ENCODE peak calls at places on chromosomes 11 and 22, in five cellular contexts. P is adrenal gland, O is pancreas, E is cardiac muscle cell, N is right lobe of liver. L is an unnamed sample. For H3K36me3 and H3K4me1, the result is how much of the 10 kb centered on the place peaks cover.

GRCh38 chr11:61947486-61948210 is 2.5 kb upstream of the BEST1 start:
- DNase-seq in O (peak), P (peak), N (peak), E (peak), L (peak)

GRCh38 chr22:42418811-42419243 is 13.4 kb downstream of the NFAM1 start:
- DNase-seq in O (no peak), N (no peak), P (no peak), E (peak), L (no peak)

GRCh38 chr22:41237707-41238569 is 2.8 kb downstream of the CHADL start:
- DNase-seq in E (peak), O (peak), N (peak), P (peak), L (peak)

GRCh38 chr11:19087658-19088057 is 27.1 kb upstream of the MRGPRX2 start:
- DNase-seq in N (no peak), E (peak), O (no peak), P (no peak), L (no peak)

GRCh38 chr22:38947321-38948112 is 9.9 kb upstream of the APOBEC3A start:
- DNase-seq in E (no peak), O (no peak), N (no peak), P (no peak), L (no peak)

GRCh38 chr11:69040581-69041260 is 8.0 kb upstream of the TPCN2 start:
- DNase-seq in E (peak), O (no peak), N (no peak), P (no peak), L (no peak)

GRCh38 chr11:40170076-40170475 is 1289.4 kb downstream of the LRRC4C start:
- DNase-seq in O (no peak), P (no peak), N (no peak), E (no peak), L (no peak)

GRCh38 chr11:5624489-5625278 is at the start of gene TRIM34:
- DNase-seq in E (peak), O (no peak), P (peak), N (no peak), L (peak)

GRCh38 chr11:109374032-109374431 is 48.0 kb upstream of the C11orf87 start:
- DNase-seq in E (no peak), P (no peak), O (no peak), N (no peak), L (no peak)

GRCh38 chr11:66543263-66544107 is 2.4 kb downstream of the ZDHHC24 start:
- DNase-seq in E (peak), O (no peak), P (peak), N (peak), L (no peak)

GRCh38 chr11:130473795-130474377 is 25.4 kb downstream of the ADAMTS15 start:
- DNase-seq in P (no peak), O (no peak), E (no peak), N (no peak), L (no peak)

GRCh38 chr22:41619979-41620645 is 731 bp downstream of the DESI1 start:
- DNase-seq in N (peak), O (peak), P (peak), E (no peak), L (peak)

GRCh38 chr22:47605441-47605840 is 843.0 kb downstream of the TBC1D22A start:
- DNase-seq in O (no peak), P (no peak), E (no peak), N (peak), L (no peak)

GRCh38 chr22:19554834-19555404 is 30.7 kb upstream of the CLDN5 start:
- DNase-seq in P (peak), O (peak), E (peak), N (no peak), L (no peak)

GRCh38 chr11:20066013-20066782 is 94.1 kb downstream of the DBX1 start:
- DNase-seq in N (no peak), E (no peak), P (no peak), O (no peak), L (no peak)

GRCh38 chr11:66789097-66789890 is 53.9 kb upstream of the RCE1 start:
- DNase-seq in E (no peak), N (no peak), O (no peak), P (no peak), L (no peak)

GRCh38 chr22:22576244-22576988 is 17.4 kb upstream of the PRAME start:
- DNase-seq in O (peak), P (peak), E (peak), N (peak), L (no peak)

GRCh38 chr22:45975266-45976161 is 1.4 kb downstream of the WNT7B start:
- DNase-seq in E (no peak), N (no peak), P (no peak), O (peak), L (peak)

GRCh38 chr22:35547993-35548761 is 7.5 kb downstream of the RASD2 start:
- DNase-seq in O (peak), N (no peak), E (no peak), P (no peak), L (no peak)

GRCh38 chr11:106986261-106986660 is 32.0 kb downstream of the GUCY1A2 start:
- DNase-seq in N (no peak), E (peak), O (no peak), P (no peak), L (no peak)

GRCh38 chr11:120715239-120715638 is 203.7 kb downstream of the GRIK4 start:
- DNase-seq in O (no peak), E (peak), P (no peak), N (no peak), L (no peak)

GRCh38 chr22:44003776-44004460 is 20.2 kb upstream of the PARVB start:
- DNase-seq in E (no peak), O (no peak), N (no peak), P (no peak), L (no peak)

GRCh38 chr11:93123351-93123898 is 74.4 kb downstream of the SLC36A4 start:
- DNase-seq in E (peak), P (peak), N (no peak), O (peak), L (no peak)

GRCh38 chr11:69003301-69003865 is 9.7 kb downstream of the MRGPRF start:
- DNase-seq in E (no peak), N (no peak), O (no peak), P (no peak), L (no peak)

GRCh38 chr11:64390558-64390957 is 31.6 kb downstream of the RPS6KA4 start:
- DNase-seq in O (no peak), P (no peak), E (no peak), N (no peak), L (no peak)

GRCh38 chr22:25908212-25908611 is 166.2 kb downstream of the MYO18B start:
- DNase-seq in E (no peak), O (no peak), N (no peak), P (no peak), L (no peak)
- H3K36me3 ChIP-seq in E (half or more), O (under half), N (under half), P (under half), L (under half)

DNA sequence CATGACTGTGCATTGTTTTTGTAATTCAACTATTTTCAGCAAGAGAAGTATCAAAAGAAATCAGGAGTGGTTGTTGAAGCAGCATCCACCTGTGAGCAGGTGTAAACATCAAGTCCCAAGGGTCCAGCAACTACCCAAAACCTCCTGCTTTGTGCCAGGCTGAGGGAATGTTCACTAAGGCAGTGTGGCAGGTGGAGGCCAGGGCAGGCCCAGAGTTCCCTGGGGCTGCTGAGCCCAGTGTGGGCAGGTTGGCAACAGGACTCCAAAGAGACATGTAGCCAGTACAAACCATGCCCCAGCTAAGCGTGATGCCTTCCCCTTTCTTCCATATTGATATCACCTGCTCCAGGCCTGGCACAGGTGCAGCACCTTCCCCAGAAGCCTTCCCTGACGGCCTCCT is 30.0 kb upstream of the SCUBE2 start:
- DNase-seq in P (no peak), N (no peak), O (no peak), E (no peak), L (no peak)
- H3K4me1 ChIP-seq in P (under half), N (under half), O (under half), E (under half), L (under half)

GRCh38 chr11:15835705-15836411 is 520.5 kb downstream of the SOX6 start:
- DNase-seq in P (no peak), E (no peak), O (no peak), N (no peak), L (peak)
- TF ChIP-seq CTCF in P (no peak), E (no peak), O (no peak), N (no peak), L (no peak)

DNA sequence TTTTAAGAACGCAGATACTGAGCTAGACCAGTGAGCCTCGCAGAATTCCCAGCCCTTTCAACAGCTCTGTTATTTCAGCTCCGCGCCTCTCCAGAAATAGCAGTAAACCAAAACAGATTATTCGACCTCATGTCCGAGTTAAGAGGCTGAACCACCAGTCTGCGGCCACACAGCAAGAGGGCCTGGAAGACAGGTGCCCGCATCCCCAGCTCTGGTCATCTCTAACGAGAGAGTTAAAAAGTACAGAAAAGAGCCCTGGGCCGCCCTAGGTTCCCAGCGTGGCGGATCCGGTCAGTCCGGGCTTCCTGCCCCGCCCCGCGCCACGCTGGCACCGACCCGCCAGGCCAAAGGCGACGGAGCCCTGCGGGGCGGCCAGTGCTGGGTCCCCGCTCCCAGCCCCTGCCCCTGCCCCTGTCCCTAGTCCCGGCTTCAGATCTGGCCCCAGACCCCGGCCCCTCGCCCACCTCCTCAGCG is 498 bp downstream of the XBP1 start:
- DNase-seq in O (peak), P (peak), E (peak), N (peak), L (peak)
- H3K36me3 ChIP-seq in O (under half), P (under half), E (under half), N (under half), L (under half)

GRCh38 chr11:44368886-44369285 is 58.9 kb upstream of the ALX4 start:
- DNase-seq in E (no peak), N (no peak), P (no peak), O (no peak), L (no peak)
- H3K4me1 ChIP-seq in E (under half), N (under half), P (under half), O (under half), L (under half)

DNA sequence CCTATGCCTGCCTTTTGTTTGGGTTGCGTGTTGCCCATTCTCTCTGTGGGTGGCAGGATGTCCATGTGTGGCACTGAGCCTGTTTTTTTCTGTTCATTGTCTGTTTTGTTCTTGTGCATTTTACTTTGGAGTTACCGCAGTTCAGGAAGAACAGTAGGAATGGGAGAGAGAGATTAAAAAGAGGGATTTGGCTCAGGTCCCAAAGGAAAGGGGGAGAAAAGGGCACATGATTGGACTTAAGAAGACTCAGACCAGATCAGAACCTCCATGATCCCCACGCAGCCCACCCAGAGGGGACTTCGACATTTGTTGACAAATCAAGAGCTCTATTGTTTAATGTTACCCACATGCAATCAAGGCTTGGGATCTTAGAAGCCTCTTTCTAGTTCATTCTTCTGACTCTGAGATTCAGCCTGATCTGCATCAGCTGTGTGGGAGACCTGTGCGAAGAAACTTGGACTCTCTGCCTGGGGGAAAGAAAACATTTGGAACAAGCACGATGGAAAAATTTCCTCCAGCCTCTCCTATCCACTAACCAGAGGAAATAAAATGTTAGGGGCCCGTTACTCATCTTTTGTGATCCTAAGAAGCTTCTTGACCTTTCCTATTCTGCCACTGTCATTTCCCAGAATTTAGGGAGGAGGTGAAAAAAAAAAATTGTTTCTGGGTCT is 119.2 kb downstream of the SPON1 start:
- DNase-seq in E (peak), N (no peak), P (no peak), O (no peak), L (no peak)
- TF ChIP-seq CTCF in E (no peak), N (no peak), P (no peak), O (no peak), L (no peak)

GRCh38 chr11:46416656-46417055 is 25.1 kb upstream of the CHRM4 start:
- DNase-seq in N (no peak), O (no peak), P (no peak), E (no peak), L (no peak)
- H3K36me3 ChIP-seq in N (under half), O (under half), P (under half), E (under half), L (under half)

GRCh38 chr11:111601979-111602864 is at the start of gene SIK2:
- DNase-seq in N (peak), O (peak), P (peak), E (peak), L (peak)
- H3K4me1 ChIP-seq in N (under half), O (under half), P (under half), E (under half), L (under half)